ENCODE peak calls at places on chromosomes 6 and 20, in eight cellular contexts. P is fibroblast of villous mesenchyme; H is GM20000; D is MV-4-11; R is dorsolateral prefrontal cortex; Y is NCI-H1694 treated with DMSO at 0.1 percent for 48 hours; U is ELR; K is stimulated activated CD4-positive, alpha-beta T cell treated with anti-CD3 and anti-CD28 coated beads, Interleukin-1b, Interleukin-23, amount 100 ng/mL, for 4 hours. J is an unnamed sample.

GRCh38 chr6:132715204-132715603 is 1.3 kb upstream of the VNN1 start:
- DNase-seq in P (peak; percentile 66), H (no peak), D (peak; percentile 25), R (peak; percentile 75), Y (no peak), U (peak; percentile 86), K (no peak), J (no peak)

GRCh38 chr6:31559958-31560696 is 12.0 kb upstream of the LTA start:
- DNase-seq in P (peak; percentile 81), H (peak; percentile 71), D (peak; percentile 98), R (peak; percentile 49), Y (no peak), U (peak; percentile 96), K (peak; percentile 34), J (peak; percentile 98)

GRCh38 chr6:30769088-30769852 is 24.9 kb upstream of the IER3 start:
- DNase-seq in P (peak; percentile 95), H (no peak), D (peak; percentile 76), R (peak; percentile 47), Y (no peak), U (peak; percentile 99), K (peak; percentile 73), J (peak; percentile 87)

GRCh38 chr6:166512567-166512966 is 73.9 kb downstream of the RAMACL start:
- DNase-seq in P (no peak), H (peak; percentile 52), D (no peak), R (no peak), Y (no peak), U (no peak), K (peak; percentile 27), J (no peak)

GRCh38 chr6:112562348-112563220 is 215.5 kb downstream of the RFPL4B start:
- DNase-seq in P (peak; percentile 61), H (no peak), D (no peak), R (no peak), Y (no peak), U (no peak), K (no peak), J (no peak)

GRCh38 chr6:151325075-151326050 is 66.0 kb downstream of the ZBTB2 start:
- DNase-seq in P (peak; percentile 71), H (no peak), D (no peak), R (peak; percentile 54), Y (peak; percentile 24), U (peak; percentile 89), K (no peak), J (no peak)

GRCh38 chr6:19289408-19289967 is 547.7 kb upstream of the ID4 start:
- DNase-seq in P (no peak), H (no peak), D (no peak), R (no peak), Y (no peak), U (no peak), K (no peak), J (no peak)

GRCh38 chr6:29522241-29522640 is 34.5 kb upstream of the MAS1L start:
- DNase-seq in P (no peak), H (no peak), D (no peak), R (no peak), Y (no peak), U (no peak), K (no peak), J (no peak)

GRCh38 chr6:43996614-43997341 is 130.5 kb downstream of the MRPL14 start:
- DNase-seq in P (no peak), H (no peak), D (no peak), R (peak; percentile 23), Y (no peak), U (no peak), K (no peak), J (no peak)

GRCh38 chr20:57965441-57965840 is 255.6 kb upstream of the PMEPA1 start:
- DNase-seq in P (no peak), H (no peak), D (no peak), R (no peak), Y (no peak), U (no peak), K (no peak), J (no peak)

GRCh38 chr6:52976591-52977035 is 18.5 kb downstream of the GSTA4 start:
- DNase-seq in P (no peak), H (peak; percentile 61), D (peak; percentile 70), R (no peak), Y (no peak), U (no peak), K (no peak), J (peak; percentile 6)

GRCh38 chr6:144150673-144151009 is 324 bp downstream of the STX11 start:
- DNase-seq in P (peak; percentile 33), H (peak; percentile 34), D (no peak), R (no peak), Y (no peak), U (peak; percentile 62), K (peak; percentile 15), J (peak; percentile 25)

GRCh38 chr6:15943423-15943822 is 185.5 kb upstream of the MYLIP start:
- DNase-seq in P (no peak), H (no peak), D (no peak), R (no peak), Y (no peak), U (no peak), K (no peak), J (no peak)

GRCh38 chr6:39416728-39417127 is 94.2 kb upstream of the KCNK16 start:
- DNase-seq in P (peak; percentile 69), H (no peak), D (no peak), R (no peak), Y (no peak), U (peak; percentile 98), K (no peak), J (no peak)

GRCh38 chr6:139708342-139709199 is 334.1 kb upstream of the CITED2 start:
- DNase-seq in P (peak; percentile 98), H (no peak), D (no peak), R (no peak), Y (no peak), U (peak; percentile 93), K (no peak), J (no peak)

GRCh38 chr20:17819395-17820093 is 119.8 kb downstream of the BANF2 start:
- DNase-seq in P (no peak), H (no peak), D (no peak), R (no peak), Y (no peak), U (no peak), K (no peak), J (no peak)

GRCh38 chr20:47574616-47575401 is 73.1 kb downstream of the NCOA3 start:
- DNase-seq in P (no peak), H (peak; percentile 15), D (no peak), R (no peak), Y (no peak), U (peak; percentile 55), K (no peak), J (peak; percentile 9)

GRCh38 chr6:28081486-28081751 is 1.1 kb downstream of the ZNF165 start:
- DNase-seq in P (no peak), H (peak; percentile 73), D (peak; percentile 73), R (no peak), Y (no peak), U (no peak), K (no peak), J (peak; percentile 73)

GRCh38 chr20:672975-673604 is 2.5 kb downstream of the SCRT2 start:
- DNase-seq in P (no peak), H (no peak), D (no peak), R (no peak), Y (no peak), U (no peak), K (no peak), J (no peak)

GRCh38 chr6:16723833-16724232 is 37.4 kb downstream of the ATXN1 start:
- DNase-seq in P (peak; percentile 95), H (no peak), D (peak; percentile 26), R (no peak), Y (no peak), U (peak; percentile 97), K (no peak), J (no peak)

GRCh38 chr6:52733172-52733571 is 30.1 kb downstream of the GSTA2 start:
- DNase-seq in P (no peak), H (no peak), D (no peak), R (no peak), Y (no peak), U (no peak), K (no peak), J (no peak)

GRCh38 chr6:164741938-164742451 is 567.4 kb downstream of the C6orf118 start:
- DNase-seq in P (no peak), H (no peak), D (no peak), R (no peak), Y (no peak), U (no peak), K (no peak), J (no peak)

GRCh38 chr20:37505263-37506165 is 15.5 kb upstream of the NNAT start:
- DNase-seq in P (no peak), H (no peak), D (no peak), R (no peak), Y (no peak), U (no peak), K (no peak), J (no peak)

GRCh38 chr6:46781478-46782378 is 11.5 kb upstream of the MEP1A start:
- DNase-seq in P (peak; percentile 64), H (peak; percentile 20), D (peak; percentile 56), R (no peak), Y (peak; percentile 43), U (peak; percentile 80), K (no peak), J (peak; percentile 90)

GRCh38 chr6:84926171-84926570 is 161.8 kb upstream of the TBX18 start:
- DNase-seq in P (no peak), H (no peak), D (no peak), R (no peak), Y (no peak), U (peak; percentile 13), K (no peak), J (no peak)

J was measured in Kasumi-1.